ENCODE peak calls at places on chromosomes 2 and 18, in seven cellular contexts. Y is esophagus squamous epithelium, A is cardiac muscle cell, H is mesendoderm, W is heart right ventricle, S is neural progenitor cell, E is adipocyte. Q is an unnamed sample.

GRCh38 chr2:191479680-191480023 is 198.3 kb upstream of the NABP1 start:
- DNase-seq in Y (no peak), H (no peak), E (no peak), W (no peak), A (no peak), S (no peak), Q (no peak)

GRCh38 chr2:237429761-237430160 is 15.8 kb upstream of the COL6A3 start:
- DNase-seq in S (no peak), E (no peak), W (no peak), A (no peak), Y (no peak), H (no peak), Q (no peak)

GRCh38 chr2:202821538-202822160 is 49.9 kb downstream of the ICA1L start:
- DNase-seq in E (no peak), S (no peak), Y (no peak), W (no peak), A (no peak), H (no peak), Q (no peak)

GRCh38 chr18:77899972-77900754 is 650.5 kb downstream of the GALR1 start:
- DNase-seq in W (peak; percentile 34), S (peak; percentile 89), E (peak; percentile 15), H (peak; percentile 79), A (peak; percentile 81), Y (no peak), Q (no peak)

GRCh38 chr2:204892506-204893255 is 347.4 kb downstream of the PARD3B start:
- DNase-seq in A (no peak), W (no peak), E (peak; percentile 64), S (no peak), H (no peak), Y (no peak), Q (no peak)

GRCh38 chr2:75021672-75022071 is 63.2 kb downstream of the POLE4 start:
- DNase-seq in Y (no peak), E (peak; percentile 83), H (peak; percentile 76), S (no peak), W (no peak), A (peak; percentile 85), Q (no peak)

GRCh38 chr2:199148076-199148845 is 309.5 kb downstream of the SATB2 start:
- DNase-seq in H (no peak), Y (no peak), W (no peak), S (no peak), A (no peak), E (no peak), Q (no peak)

GRCh38 chr2:853203-853870 is 97.3 kb upstream of the SNTG2 start:
- DNase-seq in A (no peak), W (no peak), E (no peak), S (no peak), Y (no peak), H (no peak), Q (no peak)

GRCh38 chr2:237702439-237703397 is 75.3 kb downstream of the LRRFIP1 start:
- DNase-seq in W (peak; percentile 51), H (peak; percentile 91), Y (no peak), S (peak; percentile 51), A (peak; percentile 73), E (peak; percentile 73), Q (peak; percentile 69)

GRCh38 chr2:121532894-121533293 is 2.2 kb downstream of the RNU4ATAC start:
- DNase-seq in Y (no peak), H (peak; percentile 50), S (peak; percentile 40), W (no peak), E (no peak), A (no peak), Q (no peak)

GRCh38 chr2:126644630-126645191 is 11.2 kb upstream of the GYPC start:
- DNase-seq in S (no peak), H (no peak), Y (no peak), W (no peak), A (no peak), E (no peak), Q (peak; percentile 5)

GRCh38 chr2:210288376-210288775 is 26.6 kb downstream of the MYL1 start:
- DNase-seq in A (no peak), E (no peak), S (no peak), W (no peak), Y (no peak), H (no peak), Q (no peak)

GRCh38 chr18:54679318-54680149 is 88.5 kb downstream of the DYNAP start:
- DNase-seq in A (peak; percentile 53), Y (no peak), H (peak; percentile 68), E (peak; percentile 89), W (no peak), S (peak; percentile 49), Q (peak; percentile 73)

GRCh38 chr2:106667478-106668077 is 180.4 kb downstream of the CD8B2 start:
- DNase-seq in S (no peak), H (no peak), E (no peak), Y (no peak), W (no peak), A (no peak), Q (no peak)

GRCh38 chr2:190563109-190563508 is 28.6 kb upstream of the NEMP2 start:
- DNase-seq in W (no peak), S (no peak), A (no peak), H (no peak), E (no peak), Y (no peak), Q (no peak)

GRCh38 chr18:70132999-70133398 is 72.5 kb downstream of the RTTN start:
- DNase-seq in H (peak; percentile 14), A (peak; percentile 1), E (peak; percentile 82), S (no peak), Y (no peak), W (no peak), Q (peak; percentile 47)

GRCh38 chr18:47772374-47773248 is 157.8 kb downstream of the SMAD2 start:
- DNase-seq in W (peak; percentile 56), Y (no peak), S (peak; percentile 64), A (peak; percentile 66), H (peak; percentile 87), E (peak; percentile 42), Q (peak; percentile 73)

GRCh38 chr2:166862582-166863132 is 25.6 kb upstream of the XIRP2 start:
- DNase-seq in H (no peak), W (no peak), A (no peak), E (no peak), Y (no peak), S (no peak), Q (no peak)

GRCh38 chr2:234061624-234062257 is 11.2 kb downstream of the SPP2 start:
- DNase-seq in S (no peak), A (no peak), Y (no peak), H (peak; percentile 3), E (no peak), W (no peak), Q (no peak)

GRCh38 chr2:95388878-95389255 is 13.6 kb upstream of the FAHD2A start:
- DNase-seq in E (no peak), Y (no peak), H (no peak), A (no peak), W (no peak), S (no peak), Q (no peak)

GRCh38 chr2:230738391-230738811 is 25.8 kb downstream of the CAB39 start:
- DNase-seq in S (no peak), E (peak; percentile 68), H (no peak), Y (no peak), W (no peak), A (no peak), Q (no peak)
- H3K4me1 ChIP-seq in S (no peaks in the 10 kb centered on the region), E (peaks cover 20% of the 10 kb centered on the region), H (no peaks in the 10 kb centered on the region), Y (no peaks in the 10 kb centered on the region), W (peaks cover 56% of the 10 kb centered on the region), A (peaks cover 12% of the 10 kb centered on the region), Q (peaks cover 19% of the 10 kb centered on the region)

DNA sequence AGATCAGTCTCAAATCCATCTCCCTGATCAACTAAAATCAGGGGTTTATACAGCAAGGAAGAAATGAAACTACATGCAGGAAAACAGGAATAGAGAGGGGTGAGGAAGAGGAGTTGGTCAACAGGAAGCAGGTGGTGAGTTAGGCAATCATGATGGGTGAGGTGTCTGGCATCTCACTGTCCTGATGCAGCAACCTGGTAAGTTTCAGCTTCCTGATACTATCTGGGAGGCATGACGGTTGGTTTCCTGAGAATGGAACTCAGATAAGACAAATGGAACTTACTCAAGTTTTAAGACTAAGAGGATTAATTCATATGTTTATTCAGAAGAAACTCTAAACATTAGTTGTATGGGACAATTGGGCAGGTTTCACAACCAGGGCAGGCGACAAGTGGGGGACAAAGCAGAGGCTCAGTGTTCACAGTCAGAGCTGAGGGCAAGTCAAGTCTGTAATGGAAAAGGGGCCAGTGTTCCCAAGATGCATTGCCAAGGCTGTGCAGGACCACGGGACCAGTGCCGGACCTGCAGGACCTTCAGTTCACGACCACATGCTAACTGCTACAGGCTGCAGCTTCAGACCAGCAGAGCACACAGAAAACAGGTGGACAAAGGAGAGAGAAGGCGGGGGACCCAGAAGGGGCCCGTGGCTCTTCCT is 17.7 kb upstream of the GALM start:
- DNase-seq in A (no peak), Y (no peak), W (no peak), S (no peak), E (no peak), H (no peak), Q (no peak)
- H3K4me3 ChIP-seq in A (no peak overlapping the region), Y (no peak overlapping the region), W (no peak overlapping the region), S (no peak overlapping the region), E (no peak overlapping the region), H (no peak overlapping the region), Q (no peak overlapping the region)

GRCh38 chr2:240750409-240750808 is 58.7 kb downstream of the AQP12A start:
- DNase-seq in H (no peak), A (no peak), S (no peak), W (no peak), E (no peak), Y (no peak), Q (no peak)

GRCh38 chr2:240745962-240746361 is 54.3 kb downstream of the AQP12A start:
- DNase-seq in H (no peak), A (no peak), E (no peak), W (no peak), S (no peak), Y (no peak), Q (no peak)

GRCh38 chr2:240747256-240747655 is 55.6 kb downstream of the AQP12A start:
- DNase-seq in H (no peak), E (no peak), A (no peak), Y (no peak), S (no peak), W (no peak), Q (no peak)

GRCh38 chr2:240745456-240745855 is 53.8 kb downstream of the AQP12A start:
- DNase-seq in H (no peak), Y (no peak), W (no peak), S (no peak), E (no peak), A (no peak), Q (no peak)

DNA sequence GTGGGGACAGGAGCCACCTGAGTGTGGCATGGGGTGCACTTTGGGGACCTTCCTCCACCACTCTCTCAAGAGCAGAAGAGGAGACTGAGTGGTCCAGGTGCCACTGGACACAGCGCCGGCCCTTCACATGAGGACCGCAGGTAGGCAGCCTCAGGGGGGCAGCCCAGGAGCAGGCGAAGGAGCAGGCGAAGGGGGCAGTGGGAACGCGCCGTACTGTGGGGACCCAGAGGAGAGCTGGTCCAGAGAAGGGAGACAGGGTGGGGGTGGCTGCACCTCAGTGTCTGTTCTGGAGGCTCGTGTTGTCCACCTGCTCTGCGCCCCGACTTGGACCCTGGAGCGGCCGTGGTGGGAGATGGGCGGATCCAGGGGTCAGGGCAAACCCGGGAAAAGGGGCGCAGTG is 55.0 kb downstream of the AQP12A start:
- DNase-seq in W (no peak), E (no peak), Y (no peak), S (no peak), H (no peak), A (no peak), Q (no peak)
- H3K36me3 ChIP-seq in W (no peaks in the 10 kb centered on the region), E (no peaks in the 10 kb centered on the region), Y (no peaks in the 10 kb centered on the region), S (no peaks in the 10 kb centered on the region), H (peaks cover 1% of the 10 kb centered on the region), A (no peaks in the 10 kb centered on the region), Q (no peaks in the 10 kb centered on the region)

DNA sequence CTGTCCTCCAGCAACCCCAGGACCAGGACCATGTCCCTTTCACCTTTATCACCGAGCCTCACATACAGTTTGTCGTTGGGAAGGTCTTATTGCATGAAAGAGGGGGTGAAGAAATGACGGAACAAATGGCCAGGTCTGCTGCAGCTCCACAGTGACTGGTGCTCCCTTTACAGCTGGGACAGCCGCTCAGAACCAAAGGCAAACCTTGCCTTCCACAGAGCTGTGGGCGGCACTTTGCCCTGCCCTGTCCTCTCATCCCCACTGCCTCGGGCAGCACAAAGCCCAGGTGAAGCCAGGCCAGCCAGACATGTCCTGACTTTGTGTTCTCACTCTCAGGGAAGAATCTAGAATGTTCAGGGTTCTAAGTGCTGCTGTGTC is 961 bp downstream of the GPR55 start:
- DNase-seq in S (no peak), H (no peak), Y (no peak), E (no peak), W (no peak), A (no peak), Q (peak; percentile 24)
- H3K4me1 ChIP-seq in S (no peaks in the 10 kb centered on the region), H (no peaks in the 10 kb centered on the region), Y (no peaks in the 10 kb centered on the region), E (no peaks in the 10 kb centered on the region), W (peaks cover 11% of the 10 kb centered on the region), A (no peaks in the 10 kb centered on the region), Q (peaks cover 9% of the 10 kb centered on the region)

Q was measured in SJSA1.